ENCODE peak calls at places on chromosomes 5 and 9, in nine cellular contexts. One of them, this sample, is unnamed. For H3K4me1, the result is how much of the 10 kb centered on the place peaks cover.

GRCh38 chr5:140011297-140011802 is 31.7 kb downstream of the NRG2 start:
- DNase-seq in breast epithelium: no peak
- DNase-seq in transverse colon: no peak
- DNase-seq in sigmoid colon: no peak
- DNase-seq in Panc1: peak
- DNase-seq in left lung: no peak
- DNase-seq in pancreas: peak
- DNase-seq in colonic mucosa: no peak
- DNase-seq in upper lobe of right lung: no peak
- DNase-seq in this sample: no peak

GRCh38 chr5:179731791-179732411 is 721 bp upstream of the MAML1 start:
- DNase-seq in breast epithelium: peak
- DNase-seq in transverse colon: peak
- DNase-seq in sigmoid colon: peak
- DNase-seq in Panc1: no peak
- DNase-seq in left lung: peak
- DNase-seq in pancreas: peak
- DNase-seq in colonic mucosa: peak
- DNase-seq in upper lobe of right lung: peak
- DNase-seq in this sample: peak

GRCh38 chr9:87810691-87811178 is 71.9 kb upstream of the SPATA31E1 start:
- DNase-seq in breast epithelium: no peak
- DNase-seq in transverse colon: no peak
- DNase-seq in sigmoid colon: no peak
- DNase-seq in Panc1: no peak
- DNase-seq in left lung: no peak
- DNase-seq in pancreas: no peak
- DNase-seq in colonic mucosa: no peak
- DNase-seq in upper lobe of right lung: no peak
- DNase-seq in this sample: no peak

GRCh38 chr9:130365323-130365721 is 79.4 kb upstream of the ASS1 start:
- DNase-seq in breast epithelium: no peak
- DNase-seq in transverse colon: no peak
- DNase-seq in sigmoid colon: no peak
- DNase-seq in Panc1: no peak
- DNase-seq in left lung: no peak
- DNase-seq in pancreas: no peak
- DNase-seq in colonic mucosa: no peak
- DNase-seq in upper lobe of right lung: no peak
- DNase-seq in this sample: no peak

GRCh38 chr5:14779975-14780374 is 91.6 kb downstream of the ANKH start:
- DNase-seq in breast epithelium: no peak
- DNase-seq in transverse colon: no peak
- DNase-seq in sigmoid colon: no peak
- DNase-seq in Panc1: no peak
- DNase-seq in left lung: no peak
- DNase-seq in pancreas: no peak
- DNase-seq in colonic mucosa: no peak
- DNase-seq in upper lobe of right lung: no peak
- DNase-seq in this sample: no peak

GRCh38 chr5:137304227-137304874 is 194.8 kb downstream of the SPOCK1 start:
- DNase-seq in breast epithelium: no peak
- DNase-seq in transverse colon: peak
- DNase-seq in sigmoid colon: no peak
- DNase-seq in Panc1: no peak
- DNase-seq in left lung: no peak
- DNase-seq in pancreas: peak
- DNase-seq in colonic mucosa: peak
- DNase-seq in upper lobe of right lung: no peak
- DNase-seq in this sample: no peak

GRCh38 chr5:137316346-137316736 is 182.8 kb downstream of the SPOCK1 start:
- DNase-seq in breast epithelium: no peak
- DNase-seq in transverse colon: no peak
- DNase-seq in sigmoid colon: no peak
- DNase-seq in Panc1: no peak
- DNase-seq in left lung: no peak
- DNase-seq in pancreas: peak
- DNase-seq in colonic mucosa: no peak
- DNase-seq in upper lobe of right lung: no peak
- DNase-seq in this sample: no peak

GRCh38 chr9:133278161-133279131 is 3.4 kb upstream of the ABO start:
- DNase-seq in breast epithelium: no peak
- DNase-seq in transverse colon: peak
- DNase-seq in sigmoid colon: no peak
- DNase-seq in Panc1: no peak
- DNase-seq in left lung: no peak
- DNase-seq in pancreas: no peak
- DNase-seq in colonic mucosa: no peak
- DNase-seq in upper lobe of right lung: no peak
- DNase-seq in this sample: no peak

GRCh38 chr9:91419222-91420191 is 4.1 kb downstream of the NFIL3 start:
- DNase-seq in breast epithelium: peak
- DNase-seq in transverse colon: peak
- DNase-seq in sigmoid colon: peak
- DNase-seq in Panc1: peak
- DNase-seq in left lung: no peak
- DNase-seq in pancreas: peak
- DNase-seq in colonic mucosa: peak
- DNase-seq in upper lobe of right lung: peak
- DNase-seq in this sample: peak

GRCh38 chr9:80156725-80157124 is 585.0 kb downstream of the TLE4 start:
- DNase-seq in breast epithelium: no peak
- DNase-seq in transverse colon: no peak
- DNase-seq in sigmoid colon: no peak
- DNase-seq in Panc1: no peak
- DNase-seq in left lung: no peak
- DNase-seq in pancreas: no peak
- DNase-seq in colonic mucosa: no peak
- DNase-seq in upper lobe of right lung: no peak
- DNase-seq in this sample: no peak

GRCh38 chr5:134994560-134995156 is 27.0 kb downstream of the CATSPER3 start:
- DNase-seq in breast epithelium: no peak
- DNase-seq in transverse colon: no peak
- DNase-seq in sigmoid colon: no peak
- DNase-seq in Panc1: no peak
- DNase-seq in left lung: no peak
- DNase-seq in pancreas: no peak
- DNase-seq in colonic mucosa: no peak
- DNase-seq in upper lobe of right lung: no peak
- DNase-seq in this sample: no peak

GRCh38 chr5:80346055-80346454 is 26.3 kb downstream of the SPZ1 start:
- DNase-seq in breast epithelium: no peak
- DNase-seq in transverse colon: peak
- DNase-seq in sigmoid colon: no peak
- DNase-seq in Panc1: peak
- DNase-seq in left lung: no peak
- DNase-seq in pancreas: peak
- DNase-seq in colonic mucosa: no peak
- DNase-seq in upper lobe of right lung: no peak
- DNase-seq in this sample: no peak

GRCh38 chr9:87787735-87788134 is 61.8 kb downstream of the CTSL start:
- DNase-seq in breast epithelium: no peak
- DNase-seq in transverse colon: no peak
- DNase-seq in sigmoid colon: no peak
- DNase-seq in Panc1: no peak
- DNase-seq in left lung: no peak
- DNase-seq in pancreas: no peak
- DNase-seq in colonic mucosa: no peak
- DNase-seq in upper lobe of right lung: no peak
- DNase-seq in this sample: no peak

GRCh38 chr9:88310310-88310980 is 77.8 kb upstream of the SPIN1 start:
- DNase-seq in breast epithelium: no peak
- DNase-seq in transverse colon: peak
- DNase-seq in sigmoid colon: peak
- DNase-seq in Panc1: no peak
- DNase-seq in left lung: no peak
- DNase-seq in pancreas: no peak
- DNase-seq in colonic mucosa: no peak
- DNase-seq in upper lobe of right lung: peak
- DNase-seq in this sample: no peak

GRCh38 chr9:3337515-3337914 is 188.3 kb downstream of the RFX3 start:
- DNase-seq in breast epithelium: no peak
- DNase-seq in transverse colon: no peak
- DNase-seq in sigmoid colon: no peak
- DNase-seq in Panc1: no peak
- DNase-seq in left lung: no peak
- DNase-seq in pancreas: no peak
- DNase-seq in colonic mucosa: no peak
- DNase-seq in upper lobe of right lung: no peak
- DNase-seq in this sample: no peak

GRCh38 chr9:107243757-107244156 is 39.3 kb upstream of the RAD23B start:
- DNase-seq in breast epithelium: peak
- DNase-seq in transverse colon: peak
- DNase-seq in sigmoid colon: no peak
- DNase-seq in Panc1: no peak
- DNase-seq in left lung: no peak
- DNase-seq in pancreas: peak
- DNase-seq in colonic mucosa: peak
- DNase-seq in upper lobe of right lung: no peak
- DNase-seq in this sample: no peak

GRCh38 chr9:14911046-14911445 is 818 bp upstream of the FREM1 start:
- DNase-seq in breast epithelium: no peak
- DNase-seq in transverse colon: no peak
- DNase-seq in sigmoid colon: no peak
- DNase-seq in Panc1: no peak
- DNase-seq in left lung: no peak
- DNase-seq in pancreas: no peak
- DNase-seq in colonic mucosa: no peak
- DNase-seq in upper lobe of right lung: no peak
- DNase-seq in this sample: no peak

GRCh38 chr9:83935276-83935890 is 14.2 kb upstream of the KIF27 start:
- DNase-seq in breast epithelium: no peak
- DNase-seq in transverse colon: no peak
- DNase-seq in sigmoid colon: no peak
- DNase-seq in Panc1: no peak
- DNase-seq in left lung: no peak
- DNase-seq in pancreas: no peak
- DNase-seq in colonic mucosa: no peak
- DNase-seq in upper lobe of right lung: no peak
- DNase-seq in this sample: no peak

GRCh38 chr5:180053061-180053602 is 18.4 kb downstream of the RNF130 start:
- DNase-seq in breast epithelium: no peak
- DNase-seq in transverse colon: no peak
- DNase-seq in sigmoid colon: no peak
- DNase-seq in Panc1: no peak
- DNase-seq in left lung: no peak
- DNase-seq in pancreas: no peak
- DNase-seq in colonic mucosa: no peak
- DNase-seq in upper lobe of right lung: no peak
- DNase-seq in this sample: no peak

GRCh38 chr5:67809589-67809988 is 406.0 kb upstream of the PIK3R1 start:
- DNase-seq in breast epithelium: no peak
- DNase-seq in transverse colon: no peak
- DNase-seq in sigmoid colon: no peak
- DNase-seq in Panc1: no peak
- DNase-seq in left lung: no peak
- DNase-seq in pancreas: no peak
- DNase-seq in colonic mucosa: no peak
- DNase-seq in upper lobe of right lung: no peak
- DNase-seq in this sample: no peak

GRCh38 chr9:108759835-108760234 is 96.0 kb downstream of the ACTL7B start:
- DNase-seq in breast epithelium: no peak
- DNase-seq in transverse colon: no peak
- DNase-seq in sigmoid colon: no peak
- DNase-seq in Panc1: no peak
- DNase-seq in left lung: no peak
- DNase-seq in pancreas: peak
- DNase-seq in colonic mucosa: no peak
- DNase-seq in upper lobe of right lung: no peak
- DNase-seq in this sample: no peak

GRCh38 chr9:83334320-83334719 is 203.9 kb downstream of the FRMD3 start:
- DNase-seq in breast epithelium: peak
- DNase-seq in transverse colon: peak
- DNase-seq in sigmoid colon: peak
- DNase-seq in Panc1: peak
- DNase-seq in left lung: peak
- DNase-seq in pancreas: peak
- DNase-seq in colonic mucosa: peak
- DNase-seq in upper lobe of right lung: peak
- DNase-seq in this sample: peak

DNA sequence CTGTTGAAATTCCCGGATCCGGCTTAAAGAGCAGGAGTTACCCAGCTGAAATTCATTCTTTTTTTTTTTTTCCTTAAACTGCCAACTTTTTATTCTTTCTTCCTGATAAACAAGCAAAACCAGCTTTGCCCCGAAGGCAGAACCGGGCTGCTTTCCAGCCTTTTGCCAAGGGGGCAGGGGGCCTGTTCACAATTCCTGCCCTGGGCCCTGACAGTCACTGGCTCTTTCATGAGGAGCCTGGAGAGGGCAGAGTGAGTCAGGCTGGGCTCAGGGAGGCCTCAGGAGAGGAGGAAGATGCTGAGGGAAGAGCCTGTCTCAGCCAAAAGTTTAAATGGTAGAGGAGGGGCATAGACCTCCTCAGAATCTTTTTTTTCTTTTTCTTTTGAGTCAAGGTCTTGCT is 4.8 kb downstream of the GLIPR2 start:
- DNase-seq in breast epithelium: peak
- DNase-seq in transverse colon: no peak
- DNase-seq in sigmoid colon: peak
- DNase-seq in Panc1: no peak
- DNase-seq in left lung: no peak
- DNase-seq in pancreas: peak
- DNase-seq in colonic mucosa: no peak
- DNase-seq in upper lobe of right lung: no peak
- DNase-seq in this sample: no peak
- TF ChIP-seq CTCF in breast epithelium: peak
- TF ChIP-seq CTCF in transverse colon: peak
- TF ChIP-seq CTCF in sigmoid colon: peak
- TF ChIP-seq CTCF in Panc1: no peak
- TF ChIP-seq CTCF in left lung: no peak
- TF ChIP-seq CTCF in pancreas: no peak
- TF ChIP-seq CTCF in colonic mucosa: no peak
- TF ChIP-seq CTCF in upper lobe of right lung: peak
- TF ChIP-seq CTCF in this sample: peak

GRCh38 chr5:109580225-109580624 is 109.5 kb upstream of the MAN2A1 start:
- DNase-seq in breast epithelium: no peak
- DNase-seq in transverse colon: no peak
- DNase-seq in sigmoid colon: no peak
- DNase-seq in Panc1: no peak
- DNase-seq in left lung: no peak
- DNase-seq in pancreas: no peak
- DNase-seq in colonic mucosa: no peak
- DNase-seq in upper lobe of right lung: no peak
- DNase-seq in this sample: no peak
- H3K4me1 ChIP-seq in breast epithelium: under half
- H3K4me1 ChIP-seq in transverse colon: under half
- H3K4me1 ChIP-seq in sigmoid colon: under half
- H3K4me1 ChIP-seq in Panc1: under half
- H3K4me1 ChIP-seq in left lung: under half
- H3K4me1 ChIP-seq in pancreas: under half
- H3K4me1 ChIP-seq in colonic mucosa: under half
- H3K4me1 ChIP-seq in upper lobe of right lung: under half
- H3K4me1 ChIP-seq in this sample: under half

GRCh38 chr9:37033753-37034319 is at the start of gene PAX5:
- DNase-seq in breast epithelium: no peak
- DNase-seq in transverse colon: no peak
- DNase-seq in sigmoid colon: no peak
- DNase-seq in Panc1: no peak
- DNase-seq in left lung: no peak
- DNase-seq in pancreas: no peak
- DNase-seq in colonic mucosa: no peak
- DNase-seq in upper lobe of right lung: no peak
- DNase-seq in this sample: no peak
- H3K4me3 ChIP-seq in breast epithelium: peak
- H3K4me3 ChIP-seq in transverse colon: peak
- H3K4me3 ChIP-seq in sigmoid colon: peak
- H3K4me3 ChIP-seq in Panc1: peak
- H3K4me3 ChIP-seq in left lung: peak
- H3K4me3 ChIP-seq in pancreas: no peak
- H3K4me3 ChIP-seq in colonic mucosa: peak
- H3K4me3 ChIP-seq in upper lobe of right lung: peak
- H3K4me3 ChIP-seq in this sample: peak

GRCh38 chr5:3075309-3075708 is 323.8 kb upstream of the IRX2 start:
- DNase-seq in breast epithelium: no peak
- DNase-seq in transverse colon: no peak
- DNase-seq in sigmoid colon: no peak
- DNase-seq in Panc1: no peak
- DNase-seq in left lung: no peak
- DNase-seq in pancreas: no peak
- DNase-seq in colonic mucosa: no peak
- DNase-seq in upper lobe of right lung: no peak
- DNase-seq in this sample: no peak
- TF ChIP-seq CTCF in breast epithelium: no peak
- TF ChIP-seq CTCF in transverse colon: no peak
- TF ChIP-seq CTCF in sigmoid colon: no peak
- TF ChIP-seq CTCF in Panc1: peak
- TF ChIP-seq CTCF in left lung: no peak
- TF ChIP-seq CTCF in pancreas: no peak
- TF ChIP-seq CTCF in colonic mucosa: no peak
- TF ChIP-seq CTCF in upper lobe of right lung: no peak
- TF ChIP-seq CTCF in this sample: no peak

This sample was measured in lower lobe of right lung.